ENCODE peak calls at places on chromosome 7, in nine cellular contexts. H is fibroblast of lung; J is CD8-positive, alpha-beta memory T cell; O is transverse colon; K is sigmoid colon; B is mucosa of descending colon; W is lower lobe of right lung; D is small intestine; F is hepatocyte. P is an unnamed sample. For H3K4me1, the result is how much of the 10 kb centered on the place peaks cover.

GRCh38 chr7:144824360-144824759 is 11.5 kb downstream of the TPK1 start:
- DNase-seq in K (no peak), O (no peak), J (no peak), W (no peak), H (peak), B (no peak), F (no peak), D (no peak), P (no peak)

GRCh38 chr7:40717242-40717641 is 582.4 kb downstream of the SUGCT start:
- DNase-seq in K (no peak), H (peak), W (peak), F (peak), O (peak), B (peak), D (peak), J (no peak), P (peak)

GRCh38 chr7:47008461-47008860 is 573.5 kb downstream of the TNS3 start:
- DNase-seq in F (no peak), D (no peak), H (no peak), K (no peak), B (no peak), W (no peak), J (no peak), O (no peak), P (no peak)

GRCh38 chr7:2663121-2663886 is 24.7 kb upstream of the AMZ1 start:
- DNase-seq in F (no peak), K (peak), D (no peak), O (no peak), W (peak), B (no peak), J (no peak), H (peak), P (no peak)

GRCh38 chr7:151754688-151755130 is 122.2 kb downstream of the PRKAG2 start:
- DNase-seq in K (no peak), B (no peak), H (no peak), D (no peak), F (no peak), O (no peak), J (no peak), W (no peak), P (no peak)

GRCh38 chr7:155998328-155998691 is 186.0 kb upstream of the SHH start:
- DNase-seq in F (no peak), H (no peak), O (no peak), W (no peak), B (no peak), D (no peak), J (no peak), K (no peak), P (no peak)

GRCh38 chr7:102883098-102883860 is 29.5 kb upstream of the LRRC17 start:
- DNase-seq in J (no peak), K (no peak), F (no peak), O (no peak), D (no peak), B (no peak), H (peak), W (no peak), P (no peak)

GRCh38 chr7:159144756-159145543 is at the start of gene VIPR2:
- DNase-seq in J (peak), K (peak), F (peak), B (no peak), W (no peak), D (no peak), H (no peak), O (peak), P (no peak)

GRCh38 chr7:96330193-96330592 is 8.3 kb upstream of the SLC25A13 start:
- DNase-seq in K (no peak), J (no peak), B (no peak), O (no peak), F (no peak), W (no peak), H (no peak), D (no peak), P (no peak)

GRCh38 chr7:25624837-25625236 is 396.6 kb upstream of the NPVF start:
- DNase-seq in F (peak), W (no peak), O (no peak), J (no peak), K (no peak), H (peak), D (no peak), B (peak), P (no peak)

GRCh38 chr7:92631830-92632487 is 41.8 kb upstream of the FAM133B start:
- DNase-seq in F (no peak), J (no peak), O (no peak), B (no peak), H (no peak), K (no peak), W (no peak), D (no peak), P (no peak)

GRCh38 chr7:51366930-51367613 is 50.5 kb upstream of the COBL start:
- DNase-seq in K (no peak), O (peak), D (peak), B (peak), F (peak), W (no peak), H (peak), J (no peak), P (peak)

GRCh38 chr7:143305423-143306070 is 10.4 kb upstream of the CLCN1 start:
- DNase-seq in F (peak), J (peak), W (peak), B (peak), D (peak), H (peak), K (no peak), O (peak), P (peak)

GRCh38 chr7:136184719-136185118 is 207.6 kb upstream of the MTPN start:
- DNase-seq in H (no peak), O (no peak), K (no peak), F (no peak), W (no peak), D (no peak), J (no peak), B (no peak), P (no peak)

GRCh38 chr7:46076527-46076926 is 155.5 kb upstream of the IGFBP3 start:
- DNase-seq in H (no peak), B (no peak), D (no peak), W (no peak), O (no peak), J (no peak), K (no peak), F (no peak), P (no peak)

GRCh38 chr7:114085313-114085591 is 166.4 kb upstream of the PPP1R3A start:
- DNase-seq in B (no peak), J (no peak), K (no peak), D (no peak), W (no peak), F (no peak), H (no peak), O (no peak), P (no peak)

GRCh38 chr7:114086906-114087651 is 168.3 kb upstream of the PPP1R3A start:
- DNase-seq in O (peak), W (peak), J (no peak), B (peak), F (peak), K (peak), H (peak), D (peak), P (no peak)

GRCh38 chr7:114086491-114086905 is 167.7 kb upstream of the PPP1R3A start:
- DNase-seq in B (peak), J (no peak), K (peak), F (peak), H (no peak), D (peak), W (peak), O (peak), P (no peak)

GRCh38 chr7:114084381-114085312 is 165.8 kb upstream of the PPP1R3A start:
- DNase-seq in D (peak), H (peak), F (peak), K (peak), O (peak), W (peak), B (peak), J (no peak), P (no peak)

DNA sequence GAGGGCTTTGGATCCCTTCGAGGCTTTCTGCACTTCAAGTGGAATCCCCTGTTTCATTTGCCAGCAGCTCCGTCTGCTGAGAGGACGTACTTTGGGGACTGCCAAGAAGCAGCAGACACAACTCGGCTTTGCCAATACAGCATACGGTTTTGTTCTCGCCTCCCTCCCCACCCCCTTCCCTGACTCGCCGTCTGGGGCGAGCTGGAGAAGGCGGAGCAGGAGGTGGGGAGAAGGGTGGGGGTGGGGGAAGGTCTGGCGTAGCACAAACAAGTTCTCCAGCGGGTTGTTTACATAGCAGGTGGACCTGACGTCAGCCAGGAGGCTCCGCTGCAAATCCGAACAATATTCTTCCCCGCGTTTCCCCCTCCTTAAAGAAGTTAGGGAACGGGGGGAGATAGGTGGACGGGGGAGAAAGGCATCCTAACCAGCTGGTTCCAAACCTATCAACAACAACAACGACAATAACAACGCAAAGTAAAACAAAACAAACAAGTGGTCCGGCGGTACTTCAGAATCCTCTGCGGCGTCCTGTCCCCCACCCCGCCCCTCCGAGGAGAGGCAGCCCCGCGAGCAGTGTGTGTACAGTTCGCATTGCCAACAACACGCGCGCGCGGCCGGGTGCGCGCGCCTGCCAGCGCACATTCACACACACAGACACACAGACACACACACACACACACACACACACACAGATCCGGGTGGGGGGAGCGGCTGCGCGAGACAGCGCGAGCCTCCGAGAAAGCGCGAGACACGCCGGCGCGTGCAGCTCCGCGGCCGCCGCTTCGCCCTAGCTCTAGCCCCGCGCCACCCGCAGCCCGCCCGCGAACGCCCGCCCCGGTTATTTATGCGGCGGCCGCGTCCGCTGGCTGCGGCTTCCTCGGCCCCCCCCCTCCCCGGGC is 167.0 kb upstream of the PPP1R3A start:
- DNase-seq in W (peak), H (peak), K (peak), F (peak), J (no peak), O (peak), D (peak), B (peak), P (peak)
- H3K4me1 ChIP-seq in W (under half), H (under half), K (under half), F (under half), J (under half), O (under half), D (under half), B (under half), P (under half)

GRCh38 chr7:1290262-1291039 is 57.8 kb downstream of the UNCX start:
- DNase-seq in B (no peak), J (peak), H (peak), F (peak), O (no peak), D (no peak), K (no peak), W (peak), P (no peak)
- H3K4me3 ChIP-seq in B (no peak), J (peak), H (peak), F (no peak), O (peak), D (no peak), K (peak), W (peak), P (no peak)

DNA sequence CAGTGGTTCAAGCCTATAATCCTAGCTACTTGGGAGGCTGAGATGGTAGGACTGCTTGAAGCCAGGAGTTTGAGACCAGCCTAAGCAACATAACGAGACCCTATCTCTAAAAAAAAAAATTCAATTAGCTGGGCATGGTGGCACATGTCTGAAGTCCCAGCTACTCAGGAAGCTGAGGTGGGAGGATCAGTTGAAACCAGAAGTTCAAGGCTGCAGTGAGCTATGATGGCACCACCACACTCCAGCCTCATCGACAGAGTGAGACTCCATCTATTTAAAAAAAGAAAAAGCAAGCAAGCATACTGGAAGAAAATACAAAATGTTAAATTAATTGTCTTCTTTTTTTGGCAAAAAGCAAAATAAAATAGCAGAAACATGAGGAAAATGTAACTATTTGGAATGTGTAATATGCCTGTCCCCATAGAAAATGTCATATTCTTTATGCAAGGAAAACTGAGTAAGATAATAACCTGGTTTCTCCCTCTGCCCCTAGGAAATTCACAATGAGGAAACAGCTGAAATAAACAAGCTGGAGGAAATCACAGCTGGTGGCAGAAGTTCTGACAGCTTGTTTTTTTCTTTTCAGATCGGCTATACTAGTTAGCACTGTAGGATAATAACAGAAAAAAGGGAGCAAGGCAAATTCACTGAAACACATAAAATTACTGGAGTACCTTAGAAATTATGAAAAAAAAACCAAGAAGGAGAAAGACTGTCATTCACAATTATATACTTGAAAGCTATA is 48.5 kb downstream of the HERPUD2 start:
- DNase-seq in B (no peak), O (no peak), F (no peak), K (no peak), H (peak), D (no peak), W (no peak), J (no peak), P (no peak)
- H3K4me1 ChIP-seq in B (under half), O (under half), F (under half), K (under half), H (under half), D (under half), W (under half), J (under half), P (under half)

GRCh38 chr7:24283559-24283899 is 461 bp upstream of the NPY start:
- DNase-seq in B (no peak), H (peak), J (no peak), O (no peak), D (no peak), W (no peak), K (no peak), F (no peak), P (no peak)
- H3K4me3 ChIP-seq in B (no peak), H (no peak), J (no peak), O (no peak), D (peak), W (no peak), K (no peak), F (no peak), P (peak)

P was measured in BE2C.